ENCODE peak calls at places on chromosome 17, in nine cellular contexts. S is stimulated activated CD4-positive, alpha-beta T cell treated with anti-CD3 and anti-CD28 coated beads, TNF-alpha, amount 100 ng/mL, for 48 hours; P is GF-D8; L is CD4-positive, alpha-beta T cell; O is LoVo; G is H7; Z is skeletal muscle cell; K is tibial artery; N is NCI-H1694 treated with DMSO at 0.1 percent for 48 hours. V is an unnamed sample.

GRCh38 chr17:5798104-5798503 is 213.8 kb upstream of the NLRP1 start:
- DNase-seq in Z (no peak), L (no peak), O (no peak), G (no peak), S (no peak), K (no peak), N (no peak), P (no peak), V (no peak)

GRCh38 chr17:7561589-7562207 is at the start of gene SENP3:
- DNase-seq in O (peak; percentile 93), P (peak; percentile 31), S (peak; percentile 90), K (peak; percentile 86), L (peak; percentile 90), Z (peak; percentile 63), N (peak; percentile 70), G (peak; percentile 99), V (peak; percentile 94)

GRCh38 chr17:17186051-17186450 is 20.1 kb downstream of the PLD6 start:
- DNase-seq in G (no peak), Z (no peak), O (no peak), S (no peak), L (no peak), K (no peak), N (no peak), P (no peak), V (no peak)

GRCh38 chr17:30332057-30332542 is 1.8 kb downstream of the TMIGD1 start:
- DNase-seq in L (peak; percentile 49), O (peak; percentile 77), Z (no peak), G (no peak), K (no peak), N (no peak), S (no peak), P (no peak), V (no peak)

GRCh38 chr17:6177941-6178694 is 107.9 kb downstream of the WSCD1 start:
- DNase-seq in G (no peak), O (no peak), Z (no peak), S (no peak), L (no peak), N (no peak), K (no peak), P (no peak), V (no peak)

GRCh38 chr17:9166678-9167077 is 145.4 kb downstream of the NTN1 start:
- DNase-seq in N (no peak), L (no peak), P (no peak), O (no peak), S (no peak), G (no peak), Z (no peak), K (no peak), V (no peak)

GRCh38 chr17:9217151-9218067 is 196.1 kb downstream of the NTN1 start:
- DNase-seq in N (no peak), G (no peak), Z (no peak), L (no peak), K (no peak), P (no peak), O (peak; percentile 1), S (no peak), V (no peak)

GRCh38 chr17:79680381-79680780 is 50.4 kb upstream of the ENPP7 start:
- DNase-seq in N (no peak), P (no peak), O (no peak), K (no peak), L (no peak), S (no peak), G (peak; percentile 42), Z (no peak), V (no peak)

GRCh38 chr17:65697661-65698060 is 136.2 kb upstream of the AXIN2 start:
- DNase-seq in Z (no peak), P (no peak), S (no peak), K (no peak), O (peak; percentile 50), N (no peak), G (no peak), L (no peak), V (no peak)

GRCh38 chr17:50205111-50205821 is 3.8 kb upstream of the COL1A1 start:
- DNase-seq in N (no peak), L (no peak), O (no peak), Z (no peak), K (peak; percentile 34), S (no peak), G (peak; percentile 43), P (no peak), V (peak; percentile 51)

GRCh38 chr17:61354895-61355294 is 44.7 kb upstream of the TBX2 start:
- DNase-seq in N (no peak), S (no peak), O (no peak), Z (no peak), K (no peak), G (peak; percentile 57), P (no peak), L (no peak), V (no peak)

GRCh38 chr17:80718428-80718827 is 173.8 kb downstream of the RPTOR start:
- DNase-seq in G (no peak), P (no peak), O (no peak), Z (no peak), K (no peak), N (no peak), S (no peak), L (no peak), V (no peak)

GRCh38 chr17:69819316-69820087 is 255.5 kb upstream of the KCNJ16 start:
- DNase-seq in K (no peak), S (no peak), N (no peak), Z (peak; percentile 14), O (no peak), P (no peak), L (no peak), G (no peak), V (no peak)

GRCh38 chr17:37212184-37212583 is 163.6 kb upstream of the C17orf78 start:
- DNase-seq in S (no peak), O (no peak), L (no peak), N (no peak), Z (no peak), P (no peak), G (no peak), K (no peak), V (no peak)

GRCh38 chr17:10183931-10184930 is 14.2 kb downstream of the GAS7 start:
- DNase-seq in N (no peak), K (no peak), Z (no peak), O (no peak), L (no peak), P (no peak), S (no peak), G (peak; percentile 48), V (no peak)

GRCh38 chr17:50221500-50222480 is 20.4 kb upstream of the COL1A1 start:
- DNase-seq in G (peak; percentile 25), P (no peak), O (no peak), K (peak; percentile 84), L (no peak), S (no peak), N (no peak), Z (no peak), V (peak; percentile 65)

GRCh38 chr17:42399948-42400843 is 12.0 kb upstream of the STAT3 start:
- DNase-seq in S (no peak), O (no peak), N (no peak), G (no peak), K (no peak), L (no peak), Z (no peak), P (no peak), V (no peak)

GRCh38 chr17:41610965-41611640 is 1.5 kb downstream of the KRT16 start:
- DNase-seq in O (no peak), Z (no peak), K (no peak), P (no peak), S (no peak), N (no peak), G (no peak), L (no peak), V (no peak)

GRCh38 chr17:48740537-48740936 is 12.0 kb upstream of the HOXB13 start:
- DNase-seq in Z (no peak), K (no peak), G (no peak), L (no peak), O (no peak), S (no peak), N (no peak), P (no peak), V (no peak)

GRCh38 chr17:79627184-79627765 is 16.4 kb upstream of the RBFOX3 start:
- DNase-seq in L (no peak), G (peak; percentile 41), N (no peak), O (no peak), Z (no peak), S (no peak), K (peak; percentile 13), P (no peak), V (no peak)

GRCh38 chr17:42530952-42531454 is 5.0 kb upstream of the NAGLU start:
- DNase-seq in P (no peak), Z (no peak), K (no peak), O (no peak), L (no peak), G (no peak), N (no peak), S (no peak), V (no peak)

V was measured in Right ventricle myocardium superior.